ENCODE peak calls at places on chromosomes 3 and 15, in five cellular contexts. One of them, this sample, is unnamed.
A peak's percentile ranks its signal among the peaks of the same experiment; 100 is the strongest.

GRCh38 chr15:24075420-24076089 is 388.4 kb upstream of the NDN start:
- DNase-seq in hippocampal formation: no peak
- DNase-seq in COR-L47: no peak
- DNase-seq in progenitor cell of endocrine pancreas: no peak
- DNase-seq in stimulated activated naive CD4-positive, alpha-beta T cell treated with Interleukin-2 at 50 U/mL for 16 hours: no peak
- DNase-seq in this sample: no peak

GRCh38 chr15:93703092-93703785 is 528.1 kb upstream of the MCTP2 start:
- DNase-seq in hippocampal formation: no peak
- DNase-seq in COR-L47: peak; percentile 27
- DNase-seq in progenitor cell of endocrine pancreas: no peak
- DNase-seq in stimulated activated naive CD4-positive, alpha-beta T cell treated with Interleukin-2 at 50 U/mL for 16 hours: no peak
- DNase-seq in this sample: no peak

GRCh38 chr3:158809642-158810041 is 7.8 kb downstream of the MFSD1 start:
- DNase-seq in hippocampal formation: no peak
- DNase-seq in COR-L47: no peak
- DNase-seq in progenitor cell of endocrine pancreas: no peak
- DNase-seq in stimulated activated naive CD4-positive, alpha-beta T cell treated with Interleukin-2 at 50 U/mL for 16 hours: no peak
- DNase-seq in this sample: no peak

GRCh38 chr3:190617185-190617584 is 103.3 kb downstream of the IL1RAP start:
- DNase-seq in hippocampal formation: no peak
- DNase-seq in COR-L47: no peak
- DNase-seq in progenitor cell of endocrine pancreas: no peak
- DNase-seq in stimulated activated naive CD4-positive, alpha-beta T cell treated with Interleukin-2 at 50 U/mL for 16 hours: peak; percentile 1
- DNase-seq in this sample: peak; percentile 23

GRCh38 chr3:171526869-171527268 is 66.7 kb upstream of the TNIK start:
- DNase-seq in hippocampal formation: no peak
- DNase-seq in COR-L47: no peak
- DNase-seq in progenitor cell of endocrine pancreas: no peak
- DNase-seq in stimulated activated naive CD4-positive, alpha-beta T cell treated with Interleukin-2 at 50 U/mL for 16 hours: no peak
- DNase-seq in this sample: no peak

GRCh38 chr3:30282052-30282708 is 324.2 kb upstream of the TGFBR2 start:
- DNase-seq in hippocampal formation: peak; percentile 3
- DNase-seq in COR-L47: no peak
- DNase-seq in progenitor cell of endocrine pancreas: no peak
- DNase-seq in stimulated activated naive CD4-positive, alpha-beta T cell treated with Interleukin-2 at 50 U/mL for 16 hours: no peak
- DNase-seq in this sample: no peak

GRCh38 chr3:130539005-130539404 is 22.0 kb downstream of the COL6A6 start:
- DNase-seq in hippocampal formation: no peak
- DNase-seq in COR-L47: peak; percentile 48
- DNase-seq in progenitor cell of endocrine pancreas: no peak
- DNase-seq in stimulated activated naive CD4-positive, alpha-beta T cell treated with Interleukin-2 at 50 U/mL for 16 hours: no peak
- DNase-seq in this sample: peak; percentile 39

GRCh38 chr15:31160740-31161495 is 59.4 kb upstream of the TRPM1 start:
- DNase-seq in hippocampal formation: no peak
- DNase-seq in COR-L47: no peak
- DNase-seq in progenitor cell of endocrine pancreas: no peak
- DNase-seq in stimulated activated naive CD4-positive, alpha-beta T cell treated with Interleukin-2 at 50 U/mL for 16 hours: no peak
- DNase-seq in this sample: no peak

GRCh38 chr3:62229201-62229600 is 144.1 kb downstream of the FEZF2 start:
- DNase-seq in hippocampal formation: peak; percentile 30
- DNase-seq in COR-L47: no peak
- DNase-seq in progenitor cell of endocrine pancreas: no peak
- DNase-seq in stimulated activated naive CD4-positive, alpha-beta T cell treated with Interleukin-2 at 50 U/mL for 16 hours: no peak
- DNase-seq in this sample: no peak

GRCh38 chr3:126982522-126983175 is at the start of gene PLXNA1:
- DNase-seq in hippocampal formation: peak; percentile 14
- DNase-seq in COR-L47: peak; percentile 70
- DNase-seq in progenitor cell of endocrine pancreas: peak; percentile 69
- DNase-seq in stimulated activated naive CD4-positive, alpha-beta T cell treated with Interleukin-2 at 50 U/mL for 16 hours: peak; percentile 84
- DNase-seq in this sample: peak; percentile 80

GRCh38 chr3:49872801-49873281 is 3.1 kb upstream of the CAMKV start:
- DNase-seq in hippocampal formation: no peak
- DNase-seq in COR-L47: no peak
- DNase-seq in progenitor cell of endocrine pancreas: no peak
- DNase-seq in stimulated activated naive CD4-positive, alpha-beta T cell treated with Interleukin-2 at 50 U/mL for 16 hours: peak; percentile 20
- DNase-seq in this sample: peak; percentile 35

GRCh38 chr3:37144806-37145205 is 29.6 kb downstream of the LRRFIP2 start:
- DNase-seq in hippocampal formation: no peak
- DNase-seq in COR-L47: peak; percentile 27
- DNase-seq in progenitor cell of endocrine pancreas: no peak
- DNase-seq in stimulated activated naive CD4-positive, alpha-beta T cell treated with Interleukin-2 at 50 U/mL for 16 hours: no peak
- DNase-seq in this sample: no peak

GRCh38 chr3:142828703-142829304 is 60.1 kb downstream of the PCOLCE2 start:
- DNase-seq in hippocampal formation: peak; percentile 56
- DNase-seq in COR-L47: peak; percentile 89
- DNase-seq in progenitor cell of endocrine pancreas: peak; percentile 74
- DNase-seq in stimulated activated naive CD4-positive, alpha-beta T cell treated with Interleukin-2 at 50 U/mL for 16 hours: peak; percentile 36
- DNase-seq in this sample: peak; percentile 84

GRCh38 chr3:117688583-117688982 is 979.0 kb downstream of the TUSC7 start:
- DNase-seq in hippocampal formation: no peak
- DNase-seq in COR-L47: peak; percentile 72
- DNase-seq in progenitor cell of endocrine pancreas: no peak
- DNase-seq in stimulated activated naive CD4-positive, alpha-beta T cell treated with Interleukin-2 at 50 U/mL for 16 hours: no peak
- DNase-seq in this sample: no peak

GRCh38 chr3:4501991-4502390 is 8.8 kb downstream of the ITPR1 start:
- DNase-seq in hippocampal formation: no peak
- DNase-seq in COR-L47: no peak
- DNase-seq in progenitor cell of endocrine pancreas: no peak
- DNase-seq in stimulated activated naive CD4-positive, alpha-beta T cell treated with Interleukin-2 at 50 U/mL for 16 hours: no peak
- DNase-seq in this sample: no peak

GRCh38 chr3:146803746-146804145 is 198.6 kb upstream of the PLSCR5 start:
- DNase-seq in hippocampal formation: no peak
- DNase-seq in COR-L47: no peak
- DNase-seq in progenitor cell of endocrine pancreas: no peak
- DNase-seq in stimulated activated naive CD4-positive, alpha-beta T cell treated with Interleukin-2 at 50 U/mL for 16 hours: no peak
- DNase-seq in this sample: peak; percentile 2

GRCh38 chr15:59420986-59421618 is 16.9 kb upstream of the FAM81A start:
- DNase-seq in hippocampal formation: no peak
- DNase-seq in COR-L47: no peak
- DNase-seq in progenitor cell of endocrine pancreas: no peak
- DNase-seq in stimulated activated naive CD4-positive, alpha-beta T cell treated with Interleukin-2 at 50 U/mL for 16 hours: no peak
- DNase-seq in this sample: no peak

GRCh38 chr3:27914199-27914598 is 192.1 kb upstream of the EOMES start:
- DNase-seq in hippocampal formation: no peak
- DNase-seq in COR-L47: no peak
- DNase-seq in progenitor cell of endocrine pancreas: no peak
- DNase-seq in stimulated activated naive CD4-positive, alpha-beta T cell treated with Interleukin-2 at 50 U/mL for 16 hours: no peak
- DNase-seq in this sample: no peak

GRCh38 chr15:93228546-93228945 is 139.5 kb upstream of the RGMA start:
- DNase-seq in hippocampal formation: no peak
- DNase-seq in COR-L47: no peak
- DNase-seq in progenitor cell of endocrine pancreas: no peak
- DNase-seq in stimulated activated naive CD4-positive, alpha-beta T cell treated with Interleukin-2 at 50 U/mL for 16 hours: no peak
- DNase-seq in this sample: no peak

GRCh38 chr3:195715134-195715533 is 5.6 kb upstream of the MUC20 start:
- DNase-seq in hippocampal formation: no peak
- DNase-seq in COR-L47: no peak
- DNase-seq in progenitor cell of endocrine pancreas: no peak
- DNase-seq in stimulated activated naive CD4-positive, alpha-beta T cell treated with Interleukin-2 at 50 U/mL for 16 hours: no peak
- DNase-seq in this sample: no peak

GRCh38 chr3:140022061-140022781 is 87.2 kb downstream of the CLSTN2 start:
- DNase-seq in hippocampal formation: peak; percentile 16
- DNase-seq in COR-L47: peak; percentile 87
- DNase-seq in progenitor cell of endocrine pancreas: no peak
- DNase-seq in stimulated activated naive CD4-positive, alpha-beta T cell treated with Interleukin-2 at 50 U/mL for 16 hours: no peak
- DNase-seq in this sample: peak; percentile 42

GRCh38 chr3:62242846-62243245 is 130.5 kb downstream of the FEZF2 start:
- DNase-seq in hippocampal formation: peak; percentile 9
- DNase-seq in COR-L47: no peak
- DNase-seq in progenitor cell of endocrine pancreas: no peak
- DNase-seq in stimulated activated naive CD4-positive, alpha-beta T cell treated with Interleukin-2 at 50 U/mL for 16 hours: no peak
- DNase-seq in this sample: no peak

GRCh38 chr3:172751188-172751571 is 654 bp downstream of the ECT2 start:
- DNase-seq in hippocampal formation: no peak
- DNase-seq in COR-L47: peak; percentile 25
- DNase-seq in progenitor cell of endocrine pancreas: no peak
- DNase-seq in stimulated activated naive CD4-positive, alpha-beta T cell treated with Interleukin-2 at 50 U/mL for 16 hours: no peak
- DNase-seq in this sample: peak; percentile 66

GRCh38 chr3:127675651-127676391 is 3.1 kb downstream of the ABTB1 start:
- DNase-seq in hippocampal formation: no peak
- DNase-seq in COR-L47: no peak
- DNase-seq in progenitor cell of endocrine pancreas: no peak
- DNase-seq in stimulated activated naive CD4-positive, alpha-beta T cell treated with Interleukin-2 at 50 U/mL for 16 hours: no peak
- DNase-seq in this sample: no peak

GRCh38 chr3:8775602-8776001 is 6.2 kb upstream of the OXTR start:
- DNase-seq in hippocampal formation: no peak
- DNase-seq in COR-L47: no peak
- DNase-seq in progenitor cell of endocrine pancreas: no peak
- DNase-seq in stimulated activated naive CD4-positive, alpha-beta T cell treated with Interleukin-2 at 50 U/mL for 16 hours: no peak
- DNase-seq in this sample: no peak

GRCh38 chr3:186932281-186933181 is 2.2 kb downstream of the ST6GAL1 start:
- DNase-seq in hippocampal formation: peak; percentile 24
- DNase-seq in COR-L47: no peak
- DNase-seq in progenitor cell of endocrine pancreas: no peak
- DNase-seq in stimulated activated naive CD4-positive, alpha-beta T cell treated with Interleukin-2 at 50 U/mL for 16 hours: no peak
- DNase-seq in this sample: no peak

GRCh38 chr3:24135280-24135679 is 190.2 kb downstream of the NR1D2 start:
- DNase-seq in hippocampal formation: no peak
- DNase-seq in COR-L47: no peak
- DNase-seq in progenitor cell of endocrine pancreas: no peak
- DNase-seq in stimulated activated naive CD4-positive, alpha-beta T cell treated with Interleukin-2 at 50 U/mL for 16 hours: no peak
- DNase-seq in this sample: no peak

GRCh38 chr3:169246158-169246557 is 417.4 kb downstream of the MECOM start:
- DNase-seq in hippocampal formation: no peak
- DNase-seq in COR-L47: no peak
- DNase-seq in progenitor cell of endocrine pancreas: no peak
- DNase-seq in stimulated activated naive CD4-positive, alpha-beta T cell treated with Interleukin-2 at 50 U/mL for 16 hours: no peak
- DNase-seq in this sample: no peak

GRCh38 chr15:84598250-84598649 is 2.6 kb upstream of the ZSCAN2 start:
- DNase-seq in hippocampal formation: peak; percentile 28
- DNase-seq in COR-L47: no peak
- DNase-seq in progenitor cell of endocrine pancreas: no peak
- DNase-seq in stimulated activated naive CD4-positive, alpha-beta T cell treated with Interleukin-2 at 50 U/mL for 16 hours: no peak
- DNase-seq in this sample: no peak

GRCh38 chr3:10248984-10249748 is 907 bp downstream of the TATDN2 start:
- DNase-seq in hippocampal formation: no peak
- DNase-seq in COR-L47: no peak
- DNase-seq in progenitor cell of endocrine pancreas: no peak
- DNase-seq in stimulated activated naive CD4-positive, alpha-beta T cell treated with Interleukin-2 at 50 U/mL for 16 hours: peak; percentile 58
- DNase-seq in this sample: peak; percentile 22

GRCh38 chr3:109081746-109082510 is 36.0 kb downstream of the MORC1 start:
- DNase-seq in hippocampal formation: no peak
- DNase-seq in COR-L47: peak; percentile 37
- DNase-seq in progenitor cell of endocrine pancreas: peak; percentile 9
- DNase-seq in stimulated activated naive CD4-positive, alpha-beta T cell treated with Interleukin-2 at 50 U/mL for 16 hours: peak; percentile 1
- DNase-seq in this sample: peak; percentile 27

GRCh38 chr3:78277220-78277619 is 1237.3 kb downstream of the ROBO2 start:
- DNase-seq in hippocampal formation: no peak
- DNase-seq in COR-L47: no peak
- DNase-seq in progenitor cell of endocrine pancreas: no peak
- DNase-seq in stimulated activated naive CD4-positive, alpha-beta T cell treated with Interleukin-2 at 50 U/mL for 16 hours: no peak
- DNase-seq in this sample: no peak

GRCh38 chr3:140529558-140529957 is 148.3 kb upstream of the TRIM42 start:
- DNase-seq in hippocampal formation: no peak
- DNase-seq in COR-L47: no peak
- DNase-seq in progenitor cell of endocrine pancreas: no peak
- DNase-seq in stimulated activated naive CD4-positive, alpha-beta T cell treated with Interleukin-2 at 50 U/mL for 16 hours: no peak
- DNase-seq in this sample: no peak

GRCh38 chr3:138082085-138082991 is 33.1 kb downstream of the DZIP1L start:
- DNase-seq in hippocampal formation: no peak
- DNase-seq in COR-L47: no peak
- DNase-seq in progenitor cell of endocrine pancreas: no peak
- DNase-seq in stimulated activated naive CD4-positive, alpha-beta T cell treated with Interleukin-2 at 50 U/mL for 16 hours: peak; percentile 4
- DNase-seq in this sample: peak; percentile 19

GRCh38 chr3:117661636-117662095 is 952.1 kb downstream of the TUSC7 start:
- DNase-seq in hippocampal formation: no peak
- DNase-seq in COR-L47: no peak
- DNase-seq in progenitor cell of endocrine pancreas: no peak
- DNase-seq in stimulated activated naive CD4-positive, alpha-beta T cell treated with Interleukin-2 at 50 U/mL for 16 hours: no peak
- DNase-seq in this sample: no peak

GRCh38 chr15:78654272-78654671 is 13.3 kb upstream of the CHRNB4 start:
- DNase-seq in hippocampal formation: no peak
- DNase-seq in COR-L47: no peak
- DNase-seq in progenitor cell of endocrine pancreas: no peak
- DNase-seq in stimulated activated naive CD4-positive, alpha-beta T cell treated with Interleukin-2 at 50 U/mL for 16 hours: no peak
- DNase-seq in this sample: no peak

GRCh38 chr15:39358441-39359041 is 222.3 kb upstream of the THBS1 start:
- DNase-seq in hippocampal formation: no peak
- DNase-seq in COR-L47: no peak
- DNase-seq in progenitor cell of endocrine pancreas: no peak
- DNase-seq in stimulated activated naive CD4-positive, alpha-beta T cell treated with Interleukin-2 at 50 U/mL for 16 hours: no peak
- DNase-seq in this sample: no peak

GRCh38 chr3:169218314-169218983 is 445.1 kb downstream of the MECOM start:
- DNase-seq in hippocampal formation: peak; percentile 0
- DNase-seq in COR-L47: peak; percentile 56
- DNase-seq in progenitor cell of endocrine pancreas: no peak
- DNase-seq in stimulated activated naive CD4-positive, alpha-beta T cell treated with Interleukin-2 at 50 U/mL for 16 hours: no peak
- DNase-seq in this sample: peak; percentile 4

This sample was measured in NCI-H146.